ENCODE peak calls at places on chromosomes 6 and 20, in seven cellular contexts. E is endodermal cell; T is transverse colon; C is psoas muscle; M is CD8-positive, alpha-beta T cell; L is naive thymus-derived CD4-positive, alpha-beta T cell; R is trophoblast cell. F is an unnamed sample.
A peak's percentile ranks its signal among the peaks of the same experiment; 100 is the strongest.

GRCh38 chr6:97697450-97697849 is 414.4 kb upstream of the MMS22L start:
- DNase-seq in E (no peak), T (no peak), C (no peak), M (no peak), L (no peak), R (peak; percentile 84), F (no peak)

GRCh38 chr6:80605165-80605989 is 498.9 kb downstream of the BCKDHB start:
- DNase-seq in E (no peak), T (no peak), C (no peak), M (no peak), L (peak; percentile 3), R (peak; percentile 72), F (no peak)

GRCh38 chr20:50017160-50017559 is 34.4 kb downstream of the SNAI1 start:
- DNase-seq in E (no peak), T (no peak), C (no peak), M (no peak), L (no peak), R (no peak), F (no peak)

GRCh38 chr20:19670829-19671228 is 87.2 kb upstream of the RIN2 start:
- DNase-seq in E (peak; percentile 28), T (no peak), C (no peak), M (no peak), L (no peak), R (no peak), F (no peak)

GRCh38 chr6:119717942-119718341 is 368.4 kb upstream of the MAN1A1 start:
- DNase-seq in E (no peak), T (no peak), C (no peak), M (no peak), L (no peak), R (peak; percentile 88), F (no peak)

GRCh38 chr20:5265339-5265985 is 51.3 kb downstream of the PROKR2 start:
- DNase-seq in E (no peak), T (no peak), C (no peak), M (no peak), L (no peak), R (no peak), F (no peak)

GRCh38 chr6:119426619-119427018 is 77.1 kb upstream of the MAN1A1 start:
- DNase-seq in E (no peak), T (no peak), C (no peak), M (no peak), L (no peak), R (peak; percentile 48), F (no peak)

GRCh38 chr6:6407061-6407723 is 86.7 kb upstream of the F13A1 start:
- DNase-seq in E (no peak), T (no peak), C (no peak), M (no peak), L (no peak), R (no peak), F (no peak)

GRCh38 chr6:23013776-23014175 is 444.4 kb downstream of the HDGFL1 start:
- DNase-seq in E (peak; percentile 56), T (no peak), C (no peak), M (no peak), L (no peak), R (peak; percentile 18), F (no peak)

GRCh38 chr6:138030872-138031271 is 76.3 kb downstream of the PERP start:
- DNase-seq in E (no peak), T (no peak), C (no peak), M (no peak), L (no peak), R (no peak), F (no peak)

GRCh38 chr6:53727748-53728147 is 62.2 kb upstream of the KLHL31 start:
- DNase-seq in E (no peak), T (no peak), C (no peak), M (no peak), L (no peak), R (peak; percentile 97), F (no peak)

GRCh38 chr6:53723331-53723730 is 57.8 kb upstream of the KLHL31 start:
- DNase-seq in E (no peak), T (no peak), C (no peak), M (no peak), L (no peak), R (peak; percentile 89), F (no peak)

GRCh38 chr6:53725791-53726575 is 60.4 kb upstream of the KLHL31 start:
- DNase-seq in E (peak; percentile 93), T (peak; percentile 82), C (peak; percentile 78), M (peak; percentile 84), L (peak; percentile 79), R (peak; percentile 94), F (peak; percentile 71)

GRCh38 chr6:53721766-53722165 is 56.2 kb upstream of the KLHL31 start:
- DNase-seq in E (no peak), T (no peak), C (no peak), M (no peak), L (no peak), R (no peak), F (no peak)

GRCh38 chr6:53724501-53724900 is 58.9 kb upstream of the KLHL31 start:
- DNase-seq in E (peak; percentile 66), T (no peak), C (no peak), M (no peak), L (no peak), R (no peak), F (no peak)
- H3K27ac ChIP-seq in E (no peak overlapping the region), T (no peak overlapping the region), C (no peak overlapping the region), M (no peak overlapping the region), L (no peak overlapping the region), R (peak overlapping the region; percentile 41), F (no peak overlapping the region)

DNA sequence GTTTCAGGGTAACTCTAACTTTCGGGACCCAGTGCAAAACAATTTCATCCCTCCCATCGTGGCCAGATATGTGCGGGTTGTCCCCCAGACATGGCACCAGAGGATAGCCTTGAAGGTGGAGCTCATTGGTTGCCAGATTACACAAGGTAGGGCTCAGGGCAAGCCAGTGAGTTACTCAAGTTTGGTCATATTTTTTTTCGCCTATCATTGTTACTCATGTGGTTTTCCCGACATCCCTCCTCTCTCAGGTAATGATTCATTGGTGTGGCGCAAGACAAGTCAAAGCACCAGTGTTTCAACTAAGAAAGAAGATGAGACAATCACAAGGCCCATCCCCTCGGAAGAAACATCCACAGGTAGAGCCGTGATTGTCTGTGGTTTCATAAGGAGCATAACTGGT is 58.2 kb downstream of the DCBLD1 start:
- DNase-seq in E (no peak), T (no peak), C (no peak), M (no peak), L (no peak), R (peak; percentile 50), F (no peak)
- H3K36me3 ChIP-seq in E (peaks cover 46% of the 10 kb centered on the region), T (peaks cover 11% of the 10 kb centered on the region), C (peaks cover 52% of the 10 kb centered on the region), M (no peaks in the 10 kb centered on the region), L (no peaks in the 10 kb centered on the region), R (peaks cover 12% of the 10 kb centered on the region), F (peaks cover 5% of the 10 kb centered on the region)

DNA sequence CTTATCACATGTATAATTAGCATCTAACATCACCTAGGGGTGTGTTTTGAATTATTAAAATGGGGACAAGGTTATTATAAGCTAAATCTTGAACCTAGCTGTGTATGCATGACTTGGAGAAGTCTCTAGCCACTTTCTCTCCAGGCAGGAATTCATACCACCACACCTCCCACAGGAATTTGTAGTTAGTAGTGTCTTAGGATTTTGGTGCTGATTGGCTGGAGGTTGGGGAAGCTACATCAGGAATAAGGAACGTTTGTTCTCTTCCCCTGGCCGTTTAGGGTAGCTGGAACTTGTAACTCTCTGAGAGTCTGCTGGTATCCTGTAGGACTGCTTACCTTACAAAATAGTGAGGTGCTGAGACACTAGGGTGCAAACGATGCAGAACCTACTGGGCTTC is 1634.0 kb downstream of the GRIK2 start:
- DNase-seq in E (no peak), T (no peak), C (no peak), M (no peak), L (no peak), R (peak; percentile 57), F (no peak)
- H3K27ac ChIP-seq in E (no peak overlapping the region), T (no peak overlapping the region), C (no peak overlapping the region), M (no peak overlapping the region), L (no peak overlapping the region), R (no peak overlapping the region), F (no peak overlapping the region)

DNA sequence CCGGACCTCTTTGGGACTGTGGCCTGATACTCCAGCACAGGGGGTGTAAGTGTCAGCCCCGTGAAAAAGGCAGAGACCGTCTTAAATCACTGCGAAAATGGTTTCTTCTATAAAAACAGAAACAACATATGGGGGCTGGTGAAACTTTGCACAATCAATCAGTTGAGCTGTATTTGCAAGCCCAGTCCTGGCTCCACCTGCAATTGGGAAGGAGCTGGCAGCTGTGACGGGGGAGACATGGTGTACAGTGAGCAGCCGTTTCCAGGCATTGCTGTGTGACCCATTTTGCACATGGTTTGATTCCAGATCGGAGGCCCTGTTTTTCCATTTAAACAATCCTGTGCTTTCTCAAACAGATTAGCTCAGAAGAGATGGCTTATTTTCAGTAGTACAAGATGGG is 12.9 kb downstream of the NPEPL1 start:
- DNase-seq in E (no peak), T (no peak), C (no peak), M (peak; percentile 25), L (no peak), R (no peak), F (no peak)
- H3K36me3 ChIP-seq in E (peaks cover 43% of the 10 kb centered on the region), T (peaks cover 9% of the 10 kb centered on the region), C (peaks cover 79% of the 10 kb centered on the region), M (no peaks in the 10 kb centered on the region), L (peaks cover 40% of the 10 kb centered on the region), R (peaks cover 26% of the 10 kb centered on the region), F (peaks cover 94% of the 10 kb centered on the region)

GRCh38 chr6:26445934-26446667 is 5.8 kb downstream of the BTN3A3 start:
- DNase-seq in E (no peak), T (no peak), C (no peak), M (no peak), L (no peak), R (no peak), F (no peak)
- H3K27ac ChIP-seq in E (no peak overlapping the region), T (no peak overlapping the region), C (no peak overlapping the region), M (peak overlapping the region; percentile 1), L (peak overlapping the region; percentile 61), R (no peak overlapping the region), F (no peak overlapping the region)

GRCh38 chr20:52805128-52805527 is 167.0 kb upstream of the TSHZ2 start:
- DNase-seq in E (no peak), T (no peak), C (no peak), M (no peak), L (no peak), R (no peak), F (no peak)
- H3K36me3 ChIP-seq in E (no peaks in the 10 kb centered on the region), T (no peaks in the 10 kb centered on the region), C (no peaks in the 10 kb centered on the region), M (no peaks in the 10 kb centered on the region), L (no peaks in the 10 kb centered on the region), R (no peaks in the 10 kb centered on the region), F (no peaks in the 10 kb centered on the region)

F was measured in tibial artery.